ENCODE peak calls at places on chromosomes 2 and 18, in eight cellular contexts. M is NCI-H748 treated with DMSO at 0.1 percent for 48 hours, W is fibroblast of villous mesenchyme, T is PC-3, B is transverse colon, P is WTC11, E is hypothalamus, D is mesothelial cell of epicardium. X is an unnamed sample.

GRCh38 chr2:160384791-160385190 is 108.8 kb downstream of the RBMS1 start:
- DNase-seq in M (no peak), W (no peak), T (no peak), B (no peak), P (no peak), E (no peak), D (no peak), X (no peak)

GRCh38 chr2:88658890-88659881 is 31.9 kb upstream of the EIF2AK3 start:
- DNase-seq in M (peak), W (peak), T (peak), B (peak), P (no peak), E (no peak), D (no peak), X (peak)

GRCh38 chr18:11983592-11983991 is 2.3 kb downstream of the IMPA2 start:
- DNase-seq in M (no peak), W (no peak), T (no peak), B (peak), P (peak), E (no peak), D (no peak), X (no peak)

GRCh38 chr2:210086292-210086691 is 83.9 kb downstream of the RPE start:
- DNase-seq in M (no peak), W (no peak), T (peak), B (no peak), P (no peak), E (no peak), D (no peak), X (peak)

GRCh38 chr2:220512419-220512818 is 885.0 kb downstream of the SLC4A3 start:
- DNase-seq in M (no peak), W (peak), T (peak), B (no peak), P (no peak), E (no peak), D (no peak), X (no peak)

GRCh38 chr2:216281316-216281715 is 91.0 kb downstream of the MARCHF4 start:
- DNase-seq in M (no peak), W (no peak), T (no peak), B (no peak), P (peak), E (no peak), D (no peak), X (no peak)

GRCh38 chr2:163664610-163665009 is 71.2 kb downstream of the FIGN start:
- DNase-seq in M (no peak), W (peak), T (peak), B (no peak), P (no peak), E (no peak), D (no peak), X (peak)

GRCh38 chr2:226478121-226478809 is 321.4 kb downstream of the IRS1 start:
- DNase-seq in M (no peak), W (peak), T (peak), B (peak), P (no peak), E (no peak), D (no peak), X (peak)

GRCh38 chr2:71923887-71924533 is 223.7 kb downstream of the CYP26B1 start:
- DNase-seq in M (peak), W (peak), T (peak), B (peak), P (peak), E (no peak), D (peak), X (peak)

GRCh38 chr18:34901299-34901698 is 139.9 kb upstream of the MAPRE2 start:
- DNase-seq in M (no peak), W (peak), T (peak), B (no peak), P (no peak), E (no peak), D (no peak), X (no peak)

GRCh38 chr2:201984800-201985525 is 48.7 kb upstream of the FZD7 start:
- DNase-seq in M (no peak), W (no peak), T (no peak), B (peak), P (no peak), E (no peak), D (no peak), X (no peak)

GRCh38 chr2:216034065-216034464 is 20.7 kb upstream of the MREG start:
- DNase-seq in M (peak), W (peak), T (peak), B (peak), P (peak), E (no peak), D (peak), X (peak)

GRCh38 chr2:198807131-198807530 is 650.6 kb downstream of the SATB2 start:
- DNase-seq in M (no peak), W (no peak), T (no peak), B (no peak), P (no peak), E (no peak), D (no peak), X (no peak)

GRCh38 chr2:50181212-50181611 is 850.7 kb downstream of the NRXN1 start:
- DNase-seq in M (no peak), W (no peak), T (no peak), B (no peak), P (no peak), E (no peak), D (no peak), X (peak)

GRCh38 chr2:319059-319600 is 31.2 kb upstream of the ALKAL2 start:
- DNase-seq in M (no peak), W (no peak), T (no peak), B (no peak), P (no peak), E (no peak), D (no peak), X (no peak)

GRCh38 chr2:177242136-177242987 is 22.2 kb downstream of the NFE2L2 start:
- DNase-seq in M (no peak), W (peak), T (peak), B (no peak), P (no peak), E (no peak), D (no peak), X (peak)

GRCh38 chr2:101496279-101496678 is 21.4 kb upstream of the RFX8 start:
- DNase-seq in M (no peak), W (no peak), T (no peak), B (no peak), P (no peak), E (no peak), D (no peak), X (no peak)

GRCh38 chr18:12334280-12335262 is 26.5 kb downstream of the TUBB6 start:
- DNase-seq in M (no peak), W (no peak), T (no peak), B (no peak), P (no peak), E (no peak), D (no peak), X (no peak)

GRCh38 chr2:232405943-232406510 is 617 bp upstream of the ALPG start:
- DNase-seq in M (no peak), W (no peak), T (no peak), B (no peak), P (no peak), E (no peak), D (no peak), X (no peak)

GRCh38 chr2:236612737-236613136 is 43.1 kb downstream of the ACKR3 start:
- DNase-seq in M (no peak), W (no peak), T (no peak), B (no peak), P (peak), E (no peak), D (no peak), X (no peak)

GRCh38 chr2:101311390-101312019 is 3.0 kb upstream of the RNF149 start:
- DNase-seq in M (no peak), W (no peak), T (no peak), B (peak), P (no peak), E (no peak), D (no peak), X (no peak)

GRCh38 chr2:232420463-232421188 is 14.0 kb downstream of the ALPG start:
- DNase-seq in M (peak), W (peak), T (peak), B (peak), P (peak), E (no peak), D (peak), X (no peak)

GRCh38 chr18:48781041-48781989 is 169.4 kb downstream of the SMAD7 start:
- DNase-seq in M (no peak), W (peak), T (no peak), B (peak), P (peak), E (no peak), D (peak), X (no peak)

GRCh38 chr2:215684448-215685217 is 248.8 kb upstream of the FN1 start:
- DNase-seq in M (no peak), W (peak), T (peak), B (no peak), P (no peak), E (no peak), D (no peak), X (no peak)

GRCh38 chr2:36404312-36404711 is 48.7 kb downstream of the CRIM1 start:
- DNase-seq in M (no peak), W (peak), T (peak), B (no peak), P (no peak), E (no peak), D (no peak), X (peak)

GRCh38 chr2:199716807-199717586 is 134.0 kb downstream of the FTCDNL1 start:
- DNase-seq in M (peak), W (no peak), T (peak), B (no peak), P (no peak), E (no peak), D (no peak), X (peak)

GRCh38 chr2:76391663-76392062 is 680.9 kb upstream of the GCFC2 start:
- DNase-seq in M (no peak), W (no peak), T (no peak), B (no peak), P (no peak), E (no peak), D (no peak), X (no peak)

GRCh38 chr2:44324971-44325426 is 36.3 kb downstream of the PREPL start:
- DNase-seq in M (no peak), W (peak), T (peak), B (no peak), P (no peak), E (no peak), D (no peak), X (peak)

GRCh38 chr2:85433511-85434089 is 15.1 kb downstream of the SH2D6 start:
- DNase-seq in M (no peak), W (peak), T (peak), B (peak), P (no peak), E (peak), D (no peak), X (peak)

GRCh38 chr2:8412586-8412985 is 269.3 kb upstream of the ID2 start:
- DNase-seq in M (no peak), W (peak), T (no peak), B (no peak), P (no peak), E (no peak), D (no peak), X (no peak)

GRCh38 chr2:207632575-207633492 is 7.6 kb upstream of the METTL21A start:
- DNase-seq in M (no peak), W (peak), T (peak), B (no peak), P (no peak), E (no peak), D (no peak), X (peak)

GRCh38 chr2:165238295-165238694 is 919 bp upstream of the SCN2A start:
- DNase-seq in M (no peak), W (peak), T (peak), B (no peak), P (no peak), E (no peak), D (no peak), X (peak)

GRCh38 chr2:151880586-151880985 is 52.4 kb upstream of the ARL5A start:
- DNase-seq in M (no peak), W (no peak), T (no peak), B (no peak), P (no peak), E (no peak), D (no peak), X (no peak)

GRCh38 chr2:817616-818015 is 133.0 kb upstream of the SNTG2 start:
- DNase-seq in M (no peak), W (no peak), T (no peak), B (no peak), P (no peak), E (no peak), D (no peak), X (no peak)

GRCh38 chr2:136693966-136694365 is 71.4 kb upstream of the THSD7B start:
- DNase-seq in M (no peak), W (no peak), T (no peak), B (no peak), P (no peak), E (no peak), D (no peak), X (no peak)

GRCh38 chr2:15300645-15301573 is 260.2 kb downstream of the NBAS start:
- DNase-seq in M (no peak), W (no peak), T (no peak), B (no peak), P (no peak), E (no peak), D (no peak), X (no peak)

GRCh38 chr2:219042750-219043149 is 1.4 kb upstream of the CFAP65 start:
- DNase-seq in M (no peak), W (no peak), T (no peak), B (peak), P (no peak), E (no peak), D (no peak), X (no peak)